ENCODE peak calls at places on chromosomes 16 and 17, in six cellular contexts. D, T, P, L, J and O are unnamed samples. For H3K4me1, the result is how much of the 10 kb centered on the place peaks cover.

GRCh38 chr17:67156269-67157199 is 88.5 kb downstream of the HELZ start:
- DNase-seq in D (no peak), T (no peak), P (no peak), L (no peak), J (no peak), O (no peak)

GRCh38 chr17:17562145-17562529 is 29.4 kb downstream of the PEMT start:
- DNase-seq in D (no peak), T (no peak), P (no peak), L (no peak), J (no peak), O (no peak)

GRCh38 chr17:55089955-55090573 is 121.5 kb downstream of the STXBP4 start:
- DNase-seq in D (peak), T (no peak), P (no peak), L (no peak), J (no peak), O (no peak)

GRCh38 chr16:88815901-88816589 is 4.3 kb upstream of the APRT start:
- DNase-seq in D (peak), T (peak), P (peak), L (no peak), J (peak), O (no peak)

GRCh38 chr17:81885869-81886548 is 5.4 kb downstream of the ALYREF start:
- DNase-seq in D (no peak), T (no peak), P (peak), L (no peak), J (no peak), O (peak)

GRCh38 chr17:71759422-71760060 is 361.3 kb upstream of the SOX9 start:
- DNase-seq in D (no peak), T (no peak), P (no peak), L (no peak), J (no peak), O (no peak)

GRCh38 chr16:669666-670065 is 1.7 kb downstream of the RHOT2 start:
- DNase-seq in D (no peak), T (no peak), P (no peak), L (no peak), J (no peak), O (no peak)

GRCh38 chr16:88045820-88046303 is 94.6 kb downstream of the BANP start:
- DNase-seq in D (no peak), T (no peak), P (no peak), L (no peak), J (no peak), O (no peak)

GRCh38 chr16:89048871-89049422 is 44.7 kb upstream of the ACSF3 start:
- DNase-seq in D (no peak), T (no peak), P (no peak), L (no peak), J (no peak), O (peak)

GRCh38 chr16:87457724-87458423 is 35.0 kb downstream of the ZCCHC14 start:
- DNase-seq in D (no peak), T (no peak), P (no peak), L (no peak), J (no peak), O (peak)

GRCh38 chr16:25636662-25637061 is 55.1 kb upstream of the HS3ST4 start:
- DNase-seq in D (no peak), T (no peak), P (no peak), L (no peak), J (no peak), O (no peak)

GRCh38 chr16:55526448-55526847 is 17.6 kb downstream of the LPCAT2 start:
- DNase-seq in D (no peak), T (no peak), P (no peak), L (no peak), J (no peak), O (no peak)

GRCh38 chr16:24688359-24688758 is 41.1 kb upstream of the TNRC6A start:
- DNase-seq in D (no peak), T (no peak), P (no peak), L (no peak), J (no peak), O (no peak)

GRCh38 chr16:75288596-75289120 is 37.2 kb upstream of the BCAR1 start:
- DNase-seq in D (no peak), T (peak), P (no peak), L (no peak), J (no peak), O (no peak)

GRCh38 chr17:65743313-65743665 is 181.8 kb upstream of the AXIN2 start:
- DNase-seq in D (no peak), T (no peak), P (no peak), L (no peak), J (no peak), O (no peak)

GRCh38 chr17:75719732-75720131 is 1.5 kb upstream of the ITGB4 start:
- DNase-seq in D (no peak), T (no peak), P (no peak), L (no peak), J (no peak), O (no peak)

GRCh38 chr16:23129686-23130085 is 19.6 kb downstream of the USP31 start:
- DNase-seq in D (no peak), T (no peak), P (no peak), L (no peak), J (no peak), O (no peak)

GRCh38 chr16:88931373-88931900 is 45.6 kb downstream of the CBFA2T3 start:
- DNase-seq in D (no peak), T (no peak), P (no peak), L (no peak), J (no peak), O (no peak)

GRCh38 chr16:62732101-62732500 is 695.9 kb upstream of the CDH8 start:
- DNase-seq in D (no peak), T (no peak), P (no peak), L (no peak), J (no peak), O (no peak)

GRCh38 chr17:81577278-81578000 is 25.3 kb upstream of the FAAP100 start:
- DNase-seq in D (no peak), T (no peak), P (no peak), L (no peak), J (no peak), O (no peak)

GRCh38 chr16:4625617-4626159 is 1.1 kb downstream of the MGRN1 start:
- DNase-seq in D (no peak), T (no peak), P (no peak), L (no peak), J (no peak), O (no peak)

GRCh38 chr17:82803606-82804005 is 36.2 kb downstream of the ZNF750 start:
- DNase-seq in D (no peak), T (no peak), P (no peak), L (no peak), J (no peak), O (no peak)

GRCh38 chr17:17659340-17659739 is 21.9 kb upstream of the RAI1 start:
- DNase-seq in D (no peak), T (no peak), P (no peak), L (no peak), J (no peak), O (no peak)

GRCh38 chr16:1908081-1908633 is 10.1 kb downstream of the HS3ST6 start:
- DNase-seq in D (no peak), T (no peak), P (no peak), L (no peak), J (no peak), O (no peak)

GRCh38 chr16:58261263-58261662 is 33.6 kb downstream of the PRSS54 start:
- DNase-seq in D (no peak), T (no peak), P (no peak), L (no peak), J (no peak), O (no peak)

GRCh38 chr17:42879596-42879985 is 21.0 kb upstream of the G6PC1 start:
- DNase-seq in D (peak), T (no peak), P (no peak), L (no peak), J (no peak), O (no peak)

GRCh38 chr16:90020838-90021382 is 1.7 kb upstream of the DBNDD1 start:
- DNase-seq in D (no peak), T (no peak), P (no peak), L (no peak), J (no peak), O (no peak)

GRCh38 chr17:73474370-73474988 is 162.7 kb upstream of the CDC42EP4 start:
- DNase-seq in D (peak), T (no peak), P (peak), L (no peak), J (peak), O (no peak)

GRCh38 chr17:30552994-30553565 is 75.9 kb downstream of the GOSR1 start:
- DNase-seq in D (no peak), T (no peak), P (no peak), L (peak), J (peak), O (peak)

GRCh38 chr16:54957403-54957802 is 26.7 kb downstream of the IRX5 start:
- DNase-seq in D (peak), T (no peak), P (no peak), L (no peak), J (no peak), O (no peak)

GRCh38 chr17:57880086-57880456 is 30.2 kb upstream of the MRPS23 start:
- DNase-seq in D (no peak), T (no peak), P (no peak), L (no peak), J (no peak), O (no peak)

GRCh38 chr16:1048442-1049112 is 24.0 kb upstream of the SSTR5 start:
- DNase-seq in D (peak), T (no peak), P (peak), L (no peak), J (peak), O (no peak)

GRCh38 chr16:46886764-46887523 is 2.8 kb downstream of the GPT2 start:
- DNase-seq in D (no peak), T (no peak), P (no peak), L (no peak), J (no peak), O (no peak)

GRCh38 chr16:87860553-87861299 is 8.6 kb downstream of the SLC7A5 start:
- DNase-seq in D (no peak), T (no peak), P (peak), L (no peak), J (peak), O (peak)

GRCh38 chr16:15880434-15880833 is 8.0 kb downstream of the CEP20 start:
- DNase-seq in D (no peak), T (no peak), P (no peak), L (no peak), J (no peak), O (no peak)

GRCh38 chr17:7410634-7411426 is 3.2 kb downstream of the NLGN2 start:
- DNase-seq in D (no peak), T (no peak), P (no peak), L (no peak), J (no peak), O (no peak)

DNA sequence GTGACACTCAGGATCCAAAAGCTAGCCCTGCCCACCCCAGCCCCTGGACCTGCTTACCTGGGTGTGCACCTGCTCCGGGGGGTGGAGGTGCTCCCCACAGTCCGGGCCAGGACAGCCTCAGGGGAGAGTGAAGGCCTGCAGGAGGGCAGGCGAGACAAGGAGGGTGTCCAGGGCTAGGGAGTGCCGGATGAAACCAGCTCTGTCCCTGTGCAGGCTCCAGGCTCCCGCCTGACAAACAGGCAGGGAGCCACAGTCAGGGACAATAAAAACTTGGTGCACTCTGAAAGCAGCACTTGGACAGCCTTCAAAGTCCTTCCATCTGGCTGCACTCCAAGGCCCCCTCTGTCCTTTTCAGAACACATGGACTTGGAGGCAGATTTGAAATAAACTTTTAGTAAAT is 3.9 kb downstream of the PAQR4 start:
- DNase-seq in D (no peak), T (no peak), P (no peak), L (no peak), J (no peak), O (no peak)
- H3K4me1 ChIP-seq in D (half or more), T (under half), P (under half), L (under half), J (under half), O (under half)

GRCh38 chr17:44581868-44582267 is 24.6 kb downstream of the FZD2 start:
- DNase-seq in D (no peak), T (no peak), P (no peak), L (no peak), J (no peak), O (no peak)
- TF ChIP-seq CTCF in D (peak), T (no peak), P (peak), L (no peak), J (no peak), O (peak)

GRCh38 chr17:21458036-21458435 is 81.9 kb downstream of the KCNJ12 start:
- DNase-seq in D (no peak), T (peak), P (no peak), L (peak), J (no peak), O (no peak)

GRCh38 chr17:21455761-21456160 is 79.6 kb downstream of the KCNJ12 start:
- DNase-seq in D (no peak), T (peak), P (no peak), L (no peak), J (no peak), O (no peak)

GRCh38 chr17:21459536-21459935 is 83.4 kb downstream of the KCNJ12 start:
- DNase-seq in D (no peak), T (no peak), P (no peak), L (no peak), J (no peak), O (no peak)

GRCh38 chr17:21460358-21460757 is 84.2 kb downstream of the KCNJ12 start:
- DNase-seq in D (no peak), T (no peak), P (no peak), L (no peak), J (no peak), O (no peak)

DNA sequence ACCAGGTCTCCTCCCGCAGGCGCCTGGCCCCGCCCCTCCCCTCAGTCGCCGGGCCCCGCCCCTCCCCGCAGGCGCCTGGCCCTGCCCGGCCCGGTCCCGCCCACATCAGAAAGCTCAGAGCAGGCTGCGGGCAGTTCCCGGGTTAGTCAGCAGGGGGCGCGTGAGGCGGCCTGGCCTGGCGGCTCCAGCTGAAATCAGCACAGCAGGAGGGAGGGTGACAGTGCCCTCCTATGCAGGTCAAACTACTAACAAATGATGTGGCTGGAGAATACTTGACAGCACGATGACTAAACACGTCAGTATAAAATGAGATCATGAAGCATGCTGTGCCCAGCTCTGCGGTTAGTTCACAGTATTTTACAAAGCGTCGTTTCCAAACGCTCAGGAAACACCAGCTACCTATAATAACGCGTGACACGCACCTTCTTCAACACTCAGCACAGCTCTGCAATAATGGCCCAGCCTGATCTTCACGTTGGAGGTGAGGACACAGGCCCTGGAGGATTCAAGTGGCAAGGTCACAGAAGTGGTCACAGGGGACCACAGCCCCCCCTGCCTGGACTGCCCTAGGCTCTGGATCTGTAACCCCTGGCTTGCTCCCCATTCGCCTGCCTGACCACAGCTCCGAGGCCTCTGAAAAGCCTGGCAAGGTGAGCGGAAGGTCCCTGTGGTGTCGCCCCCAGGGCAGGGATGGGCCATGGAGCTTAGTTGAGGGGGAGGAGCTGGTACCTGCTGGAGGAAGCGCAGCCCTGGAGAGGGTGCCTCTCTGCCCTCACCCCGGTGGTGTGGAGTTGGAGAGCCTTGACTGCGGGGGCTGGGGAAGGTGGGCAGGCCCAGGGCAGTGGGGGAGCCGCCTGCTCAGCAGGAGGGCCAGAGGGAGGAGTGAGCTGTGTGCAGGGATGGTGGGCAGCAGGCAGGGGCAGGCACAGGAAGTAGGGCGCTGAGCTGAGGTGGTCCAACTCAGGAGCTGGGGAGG is 81.2 kb downstream of the KCNJ12 start:
- DNase-seq in D (peak), T (peak), P (peak), L (peak), J (peak), O (peak)
- H3K27ac ChIP-seq in D (no peak), T (no peak), P (no peak), L (peak), J (no peak), O (no peak)

DNA sequence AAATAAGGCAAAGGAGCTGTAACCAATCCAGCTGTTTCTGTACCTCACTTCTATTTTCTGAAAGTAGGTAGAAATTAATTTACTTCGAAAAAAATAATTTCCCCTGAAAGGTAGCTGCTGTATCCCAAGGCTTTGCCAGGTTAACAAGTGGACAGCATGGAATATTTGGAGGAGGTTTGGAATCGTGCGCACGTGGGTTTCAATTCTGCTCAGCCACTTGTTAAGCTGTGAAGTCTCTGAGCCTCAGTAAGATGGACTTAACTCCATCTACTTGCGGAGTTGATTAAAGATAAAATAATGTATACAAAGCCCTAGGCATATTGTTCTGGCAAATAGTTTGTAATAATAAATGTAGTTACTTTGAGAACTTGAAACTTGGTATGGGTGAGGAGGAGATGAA is 57.4 kb upstream of the LGALS9 start:
- DNase-seq in D (no peak), T (no peak), P (no peak), L (no peak), J (no peak), O (no peak)
- H3K4me1 ChIP-seq in D (half or more), T (under half), P (under half), L (under half), J (under half), O (under half)

DNA sequence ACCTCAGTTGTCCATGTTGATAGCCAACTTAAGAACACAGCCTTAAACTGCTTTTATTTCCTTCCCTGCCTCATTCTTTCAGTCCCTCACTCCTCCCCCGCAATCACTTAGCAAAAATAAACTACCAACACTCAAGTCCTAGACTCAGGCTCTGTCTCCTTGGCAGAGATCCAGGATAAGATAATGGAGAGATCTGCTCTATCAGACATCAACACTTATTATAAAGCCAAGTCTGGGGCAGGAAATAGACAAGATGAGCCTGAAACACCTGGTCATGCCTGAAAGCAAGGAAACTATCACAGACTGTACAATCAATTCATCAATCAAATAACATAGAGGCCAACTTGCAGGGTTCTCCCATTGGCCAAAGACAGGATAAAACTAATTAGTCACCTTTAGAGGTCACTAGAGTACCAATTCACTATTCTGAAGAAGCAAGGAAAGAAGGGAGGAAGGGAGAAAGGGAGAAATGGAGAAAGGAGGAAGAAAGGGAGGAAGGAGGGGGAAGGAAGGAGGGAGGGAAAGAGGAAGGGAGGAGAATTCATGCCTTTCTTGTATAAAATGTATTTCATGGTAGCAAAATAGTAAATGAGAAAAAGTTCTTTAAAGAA is 15.6 kb downstream of the HYDIN start:
- DNase-seq in D (no peak), T (no peak), P (no peak), L (no peak), J (no peak), O (no peak)
- TF ChIP-seq CTCF in D (peak), T (no peak), P (no peak), L (no peak), J (no peak), O (peak)

DNA sequence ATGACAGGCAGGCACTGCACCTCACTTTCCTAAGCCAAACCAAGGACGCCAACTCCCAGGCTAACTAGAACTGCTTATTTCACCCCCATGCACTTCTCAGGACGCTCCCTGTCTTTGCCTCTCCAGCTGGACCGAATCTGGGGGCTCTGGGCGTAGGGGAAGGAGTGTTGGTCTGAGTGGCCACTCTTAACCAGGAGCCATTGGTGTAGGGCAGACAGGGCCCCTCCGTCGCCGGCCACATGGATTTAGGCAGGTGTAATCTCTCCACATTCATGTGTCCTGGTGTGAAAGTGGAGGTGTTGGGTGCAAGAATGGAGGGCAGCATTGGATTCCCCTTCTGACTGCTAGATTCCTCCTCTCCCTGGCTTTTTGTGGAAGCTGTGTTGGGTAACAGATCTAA is 9.8 kb downstream of the ATP2C2 start:
- DNase-seq in D (no peak), T (no peak), P (no peak), L (no peak), J (no peak), O (no peak)
- H3K27ac ChIP-seq in D (no peak), T (no peak), P (no peak), L (no peak), J (no peak), O (peak)

DNA sequence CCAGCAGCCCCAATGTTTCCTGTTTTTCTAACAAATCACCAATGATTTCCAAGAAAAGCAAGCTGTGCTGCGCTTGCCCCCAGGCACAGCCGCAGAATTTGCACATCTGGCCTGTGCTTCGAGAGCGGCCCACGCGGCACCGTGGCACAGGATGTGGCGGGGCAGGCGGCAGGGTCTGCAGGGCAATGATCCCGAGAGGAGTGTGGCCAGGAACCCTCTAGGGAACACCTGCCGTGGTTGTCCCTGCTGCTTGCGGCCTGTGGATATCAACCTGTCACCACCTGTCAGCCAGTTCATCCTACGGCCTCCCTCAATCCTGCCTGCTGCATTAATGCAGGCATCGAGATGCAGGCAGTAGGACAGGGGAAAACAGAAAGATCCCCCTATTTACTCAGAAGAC is 24.0 kb downstream of the PIK3R5 start:
- DNase-seq in D (no peak), T (peak), P (no peak), L (no peak), J (no peak), O (no peak)
- H3K4me1 ChIP-seq in D (under half), T (half or more), P (under half), L (under half), J (under half), O (under half)